ENCODE peak calls at places on chromosomes 5 and 9, in ten cellular contexts. D is hypothalamus; O is foreskin keratinocyte; M is central memory CD4-positive, alpha-beta T cell; J is GM10248; V is cardiac muscle cell; B is COLO829; L is substantia nigra; G is heart right ventricle; R is NCI-H2171. T is an unnamed sample.

GRCh38 chr5:107519900-107520354 is 150.8 kb downstream of the EFNA5 start:
- DNase-seq in O (no peak), G (no peak), M (no peak), L (no peak), J (no peak), D (no peak), R (no peak), B (no peak), V (no peak), T (no peak)

GRCh38 chr5:148805323-148806290 is 20.8 kb upstream of the ADRB2 start:
- DNase-seq in G (peak; percentile 51), O (no peak), R (no peak), V (no peak), B (peak; percentile 38), D (no peak), J (peak; percentile 30), M (no peak), L (no peak), T (no peak)

GRCh38 chr5:93604119-93604963 is 21.3 kb downstream of the NR2F1 start:
- DNase-seq in O (no peak), L (no peak), J (no peak), G (no peak), B (no peak), D (no peak), V (peak; percentile 53), R (no peak), M (no peak), T (no peak)

GRCh38 chr9:109115931-109116541 is 3.7 kb downstream of the TMEM245 start:
- DNase-seq in L (peak; percentile 13), O (no peak), G (peak; percentile 31), V (peak; percentile 76), B (no peak), M (no peak), R (no peak), D (no peak), J (no peak), T (no peak)

GRCh38 chr9:72952914-72953313 is at the start of gene ALDH1A1:
- DNase-seq in B (no peak), M (no peak), L (no peak), J (no peak), V (no peak), O (no peak), D (no peak), G (no peak), R (no peak), T (no peak)

GRCh38 chr5:56669534-56670483 is 145.5 kb upstream of the MAP3K1 start:
- DNase-seq in R (peak; percentile 33), V (peak; percentile 45), G (no peak), J (peak; percentile 80), D (no peak), B (no peak), M (peak; percentile 23), O (no peak), L (no peak), T (no peak)

GRCh38 chr5:1293416-1293996 is 1.4 kb downstream of the TERT start:
- DNase-seq in B (no peak), M (no peak), G (no peak), R (no peak), V (no peak), O (no peak), L (no peak), J (no peak), D (no peak), T (no peak)

GRCh38 chr5:159955056-159955624 is 38.9 kb downstream of the ADRA1B start:
- DNase-seq in O (no peak), V (no peak), M (no peak), L (no peak), B (no peak), D (no peak), G (no peak), R (no peak), J (no peak), T (no peak)

GRCh38 chr5:151037561-151038291 is 17.3 kb downstream of the GPX3 start:
- DNase-seq in M (no peak), O (no peak), L (no peak), B (no peak), J (no peak), V (peak; percentile 82), D (no peak), G (no peak), R (no peak), T (no peak)